ENCODE peak calls at places on chromosome 19, in six cellular contexts. U is DND-41, E is colonic mucosa, J is GM23248, Z is neuronal stem cell, C is mammary epithelial cell. K is an unnamed sample.

GRCh38 chr19:30204721-30205120 is 167.5 kb upstream of the ZNF536 start:
- DNase-seq in U (no peak), E (no peak), J (no peak), Z (no peak), C (no peak), K (peak)

GRCh38 chr19:50537306-50537685 is 23.6 kb upstream of the ASPDH start:
- DNase-seq in U (no peak), E (no peak), J (no peak), Z (no peak), C (no peak), K (no peak)

GRCh38 chr19:42191855-42192254 is 25.6 kb downstream of the DEDD2 start:
- DNase-seq in U (no peak), E (peak), J (peak), Z (no peak), C (peak), K (no peak)

GRCh38 chr19:55494172-55494761 is 6.0 kb downstream of the SSC5D start:
- DNase-seq in U (no peak), E (no peak), J (no peak), Z (no peak), C (no peak), K (no peak)

GRCh38 chr19:39401549-39402416 is 4.9 kb upstream of the ZFP36 start:
- DNase-seq in U (no peak), E (peak), J (peak), Z (no peak), C (peak), K (peak)

GRCh38 chr19:56765107-56765506 is 75.4 kb downstream of the PEG3 start:
- DNase-seq in U (no peak), E (peak), J (peak), Z (peak), C (no peak), K (no peak)

GRCh38 chr19:49469828-49470614 is 4.0 kb upstream of the FLT3LG start:
- DNase-seq in U (peak), E (no peak), J (no peak), Z (no peak), C (no peak), K (no peak)

GRCh38 chr19:39335168-39335567 is 675 bp downstream of the GMFG start:
- DNase-seq in U (peak), E (no peak), J (no peak), Z (no peak), C (no peak), K (no peak)

GRCh38 chr19:30388819-30389218 is 16.6 kb downstream of the ZNF536 start:
- DNase-seq in U (no peak), E (no peak), J (no peak), Z (no peak), C (no peak), K (peak)

GRCh38 chr19:17873661-17874422 is 2.1 kb downstream of the SLC5A5 start:
- DNase-seq in U (no peak), E (peak), J (peak), Z (peak), C (peak), K (peak)

GRCh38 chr19:5133986-5134595 is 165.2 kb downstream of the KDM4B start:
- DNase-seq in U (no peak), E (no peak), J (no peak), Z (no peak), C (no peak), K (no peak)

GRCh38 chr19:40231544-40232424 is 5.3 kb upstream of the CCNP start:
- DNase-seq in U (no peak), E (no peak), J (no peak), Z (no peak), C (no peak), K (peak)

GRCh38 chr19:30214651-30215051 is 157.5 kb upstream of the ZNF536 start:
- DNase-seq in U (no peak), E (no peak), J (peak), Z (no peak), C (no peak), K (peak)

GRCh38 chr19:5108123-5108613 is 139.3 kb downstream of the KDM4B start:
- DNase-seq in U (no peak), E (no peak), J (no peak), Z (no peak), C (no peak), K (no peak)

GRCh38 chr19:17706750-17707181 is 12.5 kb upstream of the MAP1S start:
- DNase-seq in U (no peak), E (no peak), J (peak), Z (no peak), C (no peak), K (peak)

GRCh38 chr19:49165111-49165750 is 7.6 kb downstream of the TRPM4 start:
- DNase-seq in U (no peak), E (no peak), J (no peak), Z (no peak), C (no peak), K (no peak)

GRCh38 chr19:12495002-12495802 is 10.6 kb upstream of the ZNF709 start:
- DNase-seq in U (peak), E (peak), J (peak), Z (peak), C (peak), K (peak)

GRCh38 chr19:54502518-54503048 is at the start of gene LAIR2:
- DNase-seq in U (no peak), E (no peak), J (no peak), Z (no peak), C (no peak), K (no peak)

GRCh38 chr19:6588508-6589345 is 2.2 kb downstream of the CD70 start:
- DNase-seq in U (no peak), E (no peak), J (peak), Z (no peak), C (no peak), K (no peak)
- H3K4me3 ChIP-seq in U (no peak), E (no peak), J (no peak), Z (no peak), C (peak), K (no peak)

GRCh38 chr19:19355606-19356139 is 35.0 kb downstream of the MAU2 start:
- DNase-seq in U (no peak), E (no peak), J (no peak), Z (no peak), C (no peak), K (no peak)

GRCh38 chr19:19356901-19357566 is 36.4 kb downstream of the MAU2 start:
- DNase-seq in U (no peak), E (no peak), J (no peak), Z (no peak), C (no peak), K (peak)

GRCh38 chr19:19356500-19356899 is 35.9 kb downstream of the MAU2 start:
- DNase-seq in U (no peak), E (no peak), J (no peak), Z (no peak), C (no peak), K (no peak)

GRCh38 chr19:19362075-19362474 is 41.4 kb downstream of the MAU2 start:
- DNase-seq in U (no peak), E (no peak), J (no peak), Z (no peak), C (no peak), K (no peak)

GRCh38 chr19:19361075-19361594 is 40.5 kb downstream of the MAU2 start:
- DNase-seq in U (peak), E (peak), J (peak), Z (peak), C (peak), K (peak)
- H3K9ac ChIP-seq in U (no peak), E (no peak), J (peak), Z (no peak), C (no peak), K (no peak)

GRCh38 chr19:7801020-7801570 is 28.9 kb upstream of the EVI5L start:
- DNase-seq in U (no peak), E (no peak), J (no peak), Z (no peak), C (no peak), K (no peak)

GRCh38 chr19:7808108-7808507 is 21.9 kb upstream of the EVI5L start:
- DNase-seq in U (no peak), E (no peak), J (no peak), Z (no peak), C (no peak), K (no peak)

GRCh38 chr19:7806234-7806633 is 23.8 kb upstream of the EVI5L start:
- DNase-seq in U (no peak), E (no peak), J (no peak), Z (no peak), C (no peak), K (no peak)

GRCh38 chr19:7811989-7812388 is 18.0 kb upstream of the EVI5L start:
- DNase-seq in U (no peak), E (no peak), J (no peak), Z (no peak), C (peak), K (no peak)

DNA sequence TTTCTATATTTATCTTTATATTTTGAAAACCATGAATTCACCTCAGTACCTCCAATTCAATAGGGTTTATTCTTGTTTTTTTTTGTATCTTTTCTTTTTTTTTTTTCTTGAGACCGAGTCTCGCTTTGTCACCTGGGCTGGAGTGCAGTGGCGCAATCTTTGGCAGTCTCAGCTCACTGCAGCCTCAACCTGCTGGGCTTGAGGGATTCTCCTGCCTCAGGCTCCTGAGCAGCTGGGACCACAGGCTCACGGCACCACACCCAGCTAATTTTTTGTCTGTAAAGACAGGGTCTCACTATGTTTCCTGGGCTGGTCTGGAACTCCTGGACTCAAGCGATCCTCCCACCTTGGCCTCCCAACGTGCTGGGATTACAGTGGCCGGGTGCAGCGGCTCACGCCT is 23.1 kb upstream of the EVI5L start:
- DNase-seq in U (no peak), E (no peak), J (no peak), Z (no peak), C (no peak), K (no peak)
- H3K4me3 ChIP-seq in U (no peak), E (no peak), J (no peak), Z (no peak), C (no peak), K (no peak)

GRCh38 chr19:36573020-36573947 is at the start of gene ZNF529:
- DNase-seq in U (peak), E (peak), J (peak), Z (peak), C (peak), K (peak)
- H3K9ac ChIP-seq in U (peak), E (peak), J (peak), Z (peak), C (peak), K (peak)